ENCODE peak calls at places on chromosomes 4 and X, in six cellular contexts. N is H1, P is breast epithelium, F is transverse colon, G is sigmoid colon, E is GM12878. V is an unnamed sample. For H3K27me3, the result is how much of the 10 kb centered on the place peaks cover.

GRCh38 chrX:9327747-9328145 is 137.1 kb upstream of the TBL1X start:
- DNase-seq in G (no peak), N (no peak), E (no peak), F (no peak), P (no peak), V (no peak)

GRCh38 chr4:153131478-153132069 is 72.7 kb upstream of the TRIM2 start:
- DNase-seq in G (no peak), F (no peak), P (no peak), E (no peak), N (no peak), V (no peak)

GRCh38 chr4:119589165-119589564 is 39.4 kb downstream of the PDE5A start:
- DNase-seq in F (no peak), P (no peak), N (no peak), G (no peak), E (no peak), V (no peak)

GRCh38 chr4:23135792-23136645 is 443.3 kb downstream of the GBA3 start:
- DNase-seq in E (no peak), F (no peak), N (no peak), P (no peak), G (no peak), V (no peak)

GRCh38 chr4:148061139-148061476 is 329.2 kb downstream of the ARHGAP10 start:
- DNase-seq in P (no peak), G (no peak), F (no peak), E (no peak), N (no peak), V (no peak)

GRCh38 chr4:156476359-156476758 is 495.2 kb downstream of the PDGFC start:
- DNase-seq in E (no peak), F (no peak), G (no peak), N (no peak), P (no peak), V (no peak)

GRCh38 chrX:150806827-150807226 is 91.6 kb downstream of the CD99L2 start:
- DNase-seq in E (no peak), P (no peak), F (no peak), G (no peak), N (no peak), V (no peak)

GRCh38 chr4:27684501-27685077 is 823.9 kb downstream of the STIM2 start:
- DNase-seq in N (no peak), G (peak), E (no peak), F (peak), P (peak), V (peak)

GRCh38 chr4:181108237-181108636 is 1135.0 kb upstream of the TENM3 start:
- DNase-seq in F (no peak), G (no peak), P (no peak), E (no peak), N (no peak), V (no peak)

GRCh38 chr4:120785202-120785601 is 137.3 kb downstream of the PRDM5 start:
- DNase-seq in G (no peak), E (no peak), P (no peak), N (no peak), F (no peak), V (no peak)

GRCh38 chr4:188372051-188372450 is 232.8 kb downstream of the TRIML1 start:
- DNase-seq in E (no peak), G (no peak), P (no peak), F (no peak), N (no peak), V (no peak)

GRCh38 chrX:79366556-79366887 is 612 bp downstream of the ITM2A start:
- DNase-seq in N (no peak), E (no peak), F (no peak), P (no peak), G (no peak), V (no peak)

GRCh38 chrX:38985375-38985774 is 184.1 kb downstream of the MID1IP1 start:
- DNase-seq in N (no peak), E (no peak), P (no peak), G (no peak), F (no peak), V (no peak)

GRCh38 chrX:54181196-54181953 is 1.7 kb downstream of the FAM120C start:
- DNase-seq in E (no peak), P (no peak), N (no peak), F (no peak), G (no peak), V (no peak)

GRCh38 chrX:65926095-65927019 is 113.5 kb downstream of the VSIG4 start:
- DNase-seq in F (peak), N (no peak), G (no peak), P (no peak), E (peak), V (no peak)

GRCh38 chr4:169136796-169137554 is 126.9 kb upstream of the CBR4 start:
- DNase-seq in P (no peak), N (no peak), F (no peak), G (no peak), E (no peak), V (no peak)

GRCh38 chr4:90127706-90128345 is 632 bp downstream of the CCSER1 start:
- DNase-seq in F (no peak), E (no peak), G (peak), P (peak), N (no peak), V (peak)

GRCh38 chrX:119871245-119871598 is 311 bp downstream of the RNF113A start:
- DNase-seq in G (no peak), N (no peak), E (no peak), P (no peak), F (no peak), V (no peak)

GRCh38 chr4:24551492-24552330 is 32.6 kb downstream of the DHX15 start:
- DNase-seq in N (no peak), E (no peak), P (no peak), G (no peak), F (no peak), V (no peak)

GRCh38 chr4:98745372-98745771 is 87.0 kb upstream of the TSPAN5 start:
- DNase-seq in G (no peak), F (peak), E (no peak), N (no peak), P (no peak), V (no peak)

GRCh38 chrX:53287493-53288138 is 6.2 kb upstream of the IQSEC2 start:
- DNase-seq in P (no peak), E (peak), G (peak), F (peak), N (no peak), V (peak)

GRCh38 chrX:78979789-78980464 is 34.7 kb downstream of the P2RY10 start:
- DNase-seq in F (no peak), G (no peak), N (no peak), P (no peak), E (peak), V (no peak)

GRCh38 chr4:147709999-147710398 is 21.9 kb upstream of the ARHGAP10 start:
- DNase-seq in N (no peak), F (no peak), E (no peak), P (no peak), G (no peak), V (no peak)

GRCh38 chr4:16608611-16609125 is 289.8 kb downstream of the LDB2 start:
- DNase-seq in G (no peak), P (no peak), N (no peak), E (no peak), F (no peak), V (no peak)
- TF ChIP-seq POLR2A in G (no peak), P (no peak), N (no peak), E (no peak), F (no peak), V (no peak)

DNA sequence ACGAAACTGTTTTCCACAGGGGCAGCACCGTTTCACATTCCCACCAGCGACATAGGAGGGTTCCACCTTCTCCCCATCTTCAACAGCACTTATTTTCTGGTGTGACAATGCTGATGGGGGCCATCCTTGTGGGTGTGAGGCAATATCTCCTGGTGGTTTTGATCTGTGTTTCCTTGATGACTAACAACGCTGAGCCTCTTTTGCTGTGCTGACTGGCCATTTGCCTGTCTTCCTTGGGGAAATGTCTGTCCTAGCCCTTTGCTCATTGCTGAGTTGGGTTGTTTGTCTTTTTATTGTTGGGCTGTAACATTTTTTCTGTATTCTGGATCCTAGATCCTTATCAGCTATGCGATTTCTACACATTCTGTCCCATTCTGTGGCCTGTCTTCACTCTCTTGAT is 33.7 kb downstream of the ATP2B3 start:
- DNase-seq in F (no peak), G (no peak), P (no peak), E (no peak), N (no peak), V (no peak)
- H3K27me3 ChIP-seq in F (under half), G (under half), P (under half), E (under half), N (under half), V (under half)

DNA sequence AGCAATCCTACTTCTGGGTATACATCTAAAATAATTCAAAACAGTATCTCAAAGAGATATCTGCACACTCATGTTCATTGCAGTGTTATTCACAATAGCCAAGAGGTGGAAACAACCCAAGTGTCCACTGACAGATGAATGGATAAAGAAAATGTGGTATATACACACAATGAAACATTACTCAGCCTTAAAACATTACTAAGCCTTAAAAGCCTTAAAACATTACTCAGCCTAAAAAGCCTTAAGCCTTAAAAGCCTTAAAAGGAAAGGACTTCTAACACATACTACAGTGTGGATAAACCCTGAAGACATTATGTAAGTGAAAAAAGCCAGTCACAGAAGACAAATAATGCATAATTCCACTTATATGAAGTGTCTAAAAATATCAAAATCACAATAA is 40.3 kb upstream of the TFDP3 start:
- DNase-seq in N (no peak), G (no peak), P (no peak), F (no peak), E (no peak), V (no peak)
- TF ChIP-seq POLR2AphosphoS5 in N (no peak), G (no peak), P (no peak), F (no peak), E (no peak), V (no peak)

GRCh38 chr4:102760645-102761477 is at the start of gene MANBA:
- DNase-seq in G (peak), F (peak), P (peak), N (peak), E (no peak), V (peak)
- TF ChIP-seq POLR2A in G (no peak), F (peak), P (no peak), N (peak), E (peak), V (peak)

DNA sequence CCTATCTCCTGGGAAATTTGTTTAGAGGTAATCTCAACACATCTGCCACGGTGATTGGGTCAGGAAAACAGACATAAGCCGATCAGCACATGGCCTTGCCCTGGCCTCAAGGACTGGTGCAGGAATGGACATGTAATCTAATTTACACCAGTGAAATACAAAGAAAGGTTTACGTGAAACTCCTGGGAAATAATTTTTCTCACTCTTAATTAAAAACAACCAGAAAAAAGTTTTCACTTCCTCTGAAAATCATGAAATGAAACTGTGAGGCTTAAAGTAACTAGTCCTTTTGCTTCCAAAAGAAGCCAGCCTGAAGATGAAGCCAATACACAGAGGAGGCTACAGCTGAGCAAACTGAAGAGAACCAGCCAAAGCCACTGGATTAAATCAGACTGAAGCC is 154.1 kb upstream of the FAM241A start:
- DNase-seq in N (no peak), E (peak), F (no peak), P (no peak), G (no peak), V (no peak)
- H3K27me3 ChIP-seq in N (under half), E (under half), F (under half), P (under half), G (under half), V (under half)

V was measured in prostate gland.